ENCODE peak calls at places on chromosomes 7 and 10, in five cellular contexts. L is endothelial cell, O is NCI-H1694 treated with DMSO at 0.1 percent for 48 hours, W is NCI-H524, X is HS-27A. E is an unnamed sample.

GRCh38 chr7:101950450-101951119 is 133.2 kb downstream of the CUX1 start:
- DNase-seq in L (no peak), O (no peak), W (no peak), X (no peak), E (no peak)

GRCh38 chr10:71638577-71639411 is 80.8 kb downstream of the C10orf105 start:
- DNase-seq in L (no peak), O (no peak), W (no peak), X (no peak), E (peak; percentile 82)

GRCh38 chr10:60099998-60100747 is 193.8 kb upstream of the CCDC6 start:
- DNase-seq in L (peak; percentile 37), O (peak; percentile 46), W (no peak), X (no peak), E (peak; percentile 65)

GRCh38 chr10:68218786-68219185 is 13.1 kb downstream of the ATOH7 start:
- DNase-seq in L (no peak), O (no peak), W (no peak), X (no peak), E (no peak)

GRCh38 chr7:1662101-1662500 is 8.0 kb upstream of the ELFN1 start:
- DNase-seq in L (no peak), O (no peak), W (no peak), X (no peak), E (no peak)

GRCh38 chr10:125158528-125159485 is 1.6 kb downstream of the CTBP2 start:
- DNase-seq in L (no peak), O (no peak), W (no peak), X (no peak), E (peak; percentile 73)

GRCh38 chr10:35432781-35433338 is 96.6 kb downstream of the CCNY start:
- DNase-seq in L (no peak), O (no peak), W (no peak), X (no peak), E (no peak)

GRCh38 chr7:24819916-24820689 is 62.8 kb upstream of the GSDME start:
- DNase-seq in L (peak; percentile 81), O (peak; percentile 59), W (peak; percentile 81), X (no peak), E (peak; percentile 87)

GRCh38 chr7:5693529-5693928 is 87.9 kb downstream of the RNF216 start:
- DNase-seq in L (no peak), O (no peak), W (no peak), X (no peak), E (no peak)

GRCh38 chr10:30371954-30372353 is 22.9 kb upstream of the MTPAP start:
- DNase-seq in L (no peak), O (no peak), W (no peak), X (no peak), E (no peak)

GRCh38 chr10:21401196-21401595 is 124.3 kb downstream of the SKIDA1 start:
- DNase-seq in L (no peak), O (no peak), W (no peak), X (no peak), E (no peak)

GRCh38 chr10:45411607-45411940 is 37.6 kb downstream of the ALOX5 start:
- DNase-seq in L (no peak), O (no peak), W (no peak), X (no peak), E (no peak)

GRCh38 chr10:29918623-29919400 is 140.6 kb downstream of the JCAD start:
- DNase-seq in L (no peak), O (no peak), W (no peak), X (no peak), E (no peak)

GRCh38 chr10:29181936-29182335 is 106.9 kb upstream of the LYZL1 start:
- DNase-seq in L (no peak), O (no peak), W (no peak), X (no peak), E (no peak)

GRCh38 chr10:91691255-91691654 is 58.4 kb upstream of the PPP1R3C start:
- DNase-seq in L (no peak), O (peak; percentile 27), W (no peak), X (no peak), E (peak; percentile 64)

GRCh38 chr7:107874605-107875446 is 16.2 kb upstream of the DLD start:
- DNase-seq in L (peak; percentile 54), O (peak; percentile 89), W (peak; percentile 68), X (no peak), E (peak; percentile 90)

GRCh38 chr7:149773446-149774236 is at the start of gene ZNF467:
- DNase-seq in L (peak; percentile 53), O (peak; percentile 29), W (no peak), X (no peak), E (peak; percentile 46)

GRCh38 chr10:113995201-113995600 is 48.5 kb upstream of the ADRB1 start:
- DNase-seq in L (no peak), O (no peak), W (no peak), X (no peak), E (no peak)

GRCh38 chr7:143884978-143885559 is 16.9 kb downstream of the TCAF1 start:
- DNase-seq in L (peak; percentile 62), O (peak; percentile 43), W (peak; percentile 30), X (peak; percentile 19), E (peak; percentile 68)

GRCh38 chr10:77552252-77552651 is 85.4 kb downstream of the KCNMA1 start:
- DNase-seq in L (no peak), O (no peak), W (no peak), X (no peak), E (no peak)

GRCh38 chr7:71626206-71626605 is 494.3 kb downstream of the GALNT17 start:
- DNase-seq in L (no peak), O (no peak), W (no peak), X (no peak), E (no peak)

GRCh38 chr10:118692911-118693310 is 61.9 kb downstream of the CACUL1 start:
- DNase-seq in L (no peak), O (no peak), W (no peak), X (peak; percentile 36), E (no peak)

GRCh38 chr7:40299097-40299496 is 164.3 kb downstream of the SUGCT start:
- DNase-seq in L (no peak), O (no peak), W (no peak), X (no peak), E (no peak)

GRCh38 chr10:113264333-113265131 is 288.3 kb upstream of the HABP2 start:
- DNase-seq in L (no peak), O (no peak), W (no peak), X (no peak), E (no peak)

GRCh38 chr7:127378537-127378936 is 14.0 kb downstream of the ZNF800 start:
- DNase-seq in L (no peak), O (no peak), W (no peak), X (no peak), E (no peak)

GRCh38 chr7:31335889-31336201 is 4.7 kb downstream of the NEUROD6 start:
- DNase-seq in L (no peak), O (no peak), W (no peak), X (no peak), E (no peak)

GRCh38 chr7:107951172-107951787 is 51.7 kb downstream of the LAMB1 start:
- DNase-seq in L (no peak), O (no peak), W (no peak), X (no peak), E (no peak)

GRCh38 chr7:30845426-30846135 is 66.1 kb upstream of the AQP1 start:
- DNase-seq in L (peak; percentile 28), O (peak; percentile 9), W (no peak), X (no peak), E (no peak)

GRCh38 chr10:96344178-96344577 is 14.6 kb downstream of the OPALIN start:
- DNase-seq in L (no peak), O (no peak), W (no peak), X (no peak), E (no peak)

GRCh38 chr7:22822486-22823141 is at the start of gene TOMM7:
- DNase-seq in L (peak; percentile 83), O (peak; percentile 96), W (peak; percentile 87), X (peak; percentile 72), E (peak; percentile 98)

GRCh38 chr10:2392145-2392812 is 655.0 kb upstream of the ADARB2 start:
- DNase-seq in L (no peak), O (no peak), W (no peak), X (no peak), E (no peak)

GRCh38 chr7:157916946-157917670 is 580.3 kb downstream of the DNAJB6 start:
- DNase-seq in L (no peak), O (no peak), W (no peak), X (no peak), E (no peak)

GRCh38 chr10:85995791-85996190 is 370.8 kb downstream of the GRID1 start:
- DNase-seq in L (peak; percentile 34), O (peak; percentile 58), W (no peak), X (no peak), E (peak; percentile 3)

GRCh38 chr7:55052081-55052480 is 33.3 kb downstream of the EGFR start:
- DNase-seq in L (no peak), O (no peak), W (no peak), X (no peak), E (no peak)

GRCh38 chr10:44340557-44340956 is 44.3 kb downstream of the CXCL12 start:
- DNase-seq in L (no peak), O (no peak), W (no peak), X (no peak), E (no peak)

GRCh38 chr7:156684251-156684650 is 43.7 kb downstream of the RNF32 start:
- DNase-seq in L (no peak), O (no peak), W (no peak), X (no peak), E (no peak)

GRCh38 chr7:136637826-136638225 is 230.6 kb upstream of the CHRM2 start:
- DNase-seq in L (no peak), O (no peak), W (no peak), X (no peak), E (no peak)

GRCh38 chr7:87934699-87935372 is 785 bp downstream of the ADAM22 start:
- DNase-seq in L (peak; percentile 21), O (peak; percentile 23), W (peak; percentile 35), X (no peak), E (peak; percentile 27)

GRCh38 chr7:77570330-77571011 is 33.4 kb downstream of the PTPN12 start:
- DNase-seq in L (no peak), O (no peak), W (no peak), X (peak; percentile 17), E (no peak)